ENCODE peak calls at places on chromosome 3, in seven cellular contexts. R, N, Y, U, I, V and J are unnamed samples.

GRCh38 chr3:136209921-136210320 is 13.8 kb upstream of the MSL2 start:
- DNase-seq in R (no peak), N (no peak), Y (no peak), U (no peak), I (peak; percentile 32), V (no peak), J (no peak)

GRCh38 chr3:51340311-51340829 is 44.7 kb upstream of the MANF start:
- DNase-seq in R (peak; percentile 62), N (peak; percentile 87), Y (peak; percentile 54), U (no peak), I (peak; percentile 93), V (no peak), J (no peak)

GRCh38 chr3:78728406-78729145 is 1039.2 kb downstream of the ROBO1 start:
- DNase-seq in R (peak; percentile 65), N (peak; percentile 48), Y (no peak), U (no peak), I (peak; percentile 58), V (peak; percentile 29), J (no peak)

GRCh38 chr3:58005662-58006061 is 2.6 kb upstream of the FLNB start:
- DNase-seq in R (no peak), N (peak; percentile 97), Y (no peak), U (no peak), I (peak; percentile 95), V (no peak), J (no peak)

GRCh38 chr3:11499144-11499543 is 144.6 kb downstream of the VGLL4 start:
- DNase-seq in R (no peak), N (peak; percentile 87), Y (no peak), U (no peak), I (peak; percentile 90), V (no peak), J (no peak)

GRCh38 chr3:94226058-94226457 is 163.2 kb downstream of the NSUN3 start:
- DNase-seq in R (no peak), N (peak; percentile 82), Y (no peak), U (no peak), I (peak; percentile 82), V (no peak), J (no peak)

GRCh38 chr3:113495035-113495434 is 19.9 kb downstream of the SPICE1 start:
- DNase-seq in R (no peak), N (peak; percentile 27), Y (no peak), U (peak; percentile 41), I (peak; percentile 30), V (no peak), J (peak; percentile 11)

GRCh38 chr3:42936157-42936981 is 30.4 kb downstream of the ZNF662 start:
- DNase-seq in R (no peak), N (no peak), Y (no peak), U (no peak), I (peak; percentile 73), V (peak; percentile 55), J (no peak)

GRCh38 chr3:197555281-197556261 is at the start of gene BDH1:
- DNase-seq in R (no peak), N (peak; percentile 36), Y (no peak), U (peak; percentile 48), I (peak; percentile 36), V (peak; percentile 22), J (peak; percentile 25)

GRCh38 chr3:72997421-72997961 is 880 bp downstream of the PPP4R2 start:
- DNase-seq in R (no peak), N (peak; percentile 58), Y (no peak), U (peak; percentile 54), I (peak; percentile 81), V (no peak), J (peak; percentile 39)

GRCh38 chr3:112496368-112497067 is 2.8 kb downstream of the BTLA start:
- DNase-seq in R (no peak), N (no peak), Y (no peak), U (peak; percentile 20), I (no peak), V (no peak), J (no peak)

GRCh38 chr3:67383379-67383778 is 271.0 kb downstream of the SUCLG2 start:
- DNase-seq in R (no peak), N (no peak), Y (no peak), U (no peak), I (no peak), V (no peak), J (no peak)

GRCh38 chr3:139312416-139312815 is 31.4 kb upstream of the MRPS22 start:
- DNase-seq in R (no peak), N (no peak), Y (no peak), U (no peak), I (no peak), V (no peak), J (no peak)

GRCh38 chr3:57959407-57960173 is 48.6 kb upstream of the FLNB start:
- DNase-seq in R (peak; percentile 72), N (peak; percentile 74), Y (no peak), U (no peak), I (peak; percentile 67), V (peak; percentile 85), J (no peak)

GRCh38 chr3:193403307-193403706 is 24.8 kb upstream of the ATP13A5 start:
- DNase-seq in R (no peak), N (no peak), Y (no peak), U (no peak), I (no peak), V (no peak), J (no peak)

GRCh38 chr3:172256101-172256687 is 192.1 kb downstream of the GHSR start:
- DNase-seq in R (no peak), N (no peak), Y (no peak), U (no peak), I (peak; percentile 80), V (peak; percentile 71), J (no peak)

GRCh38 chr3:113773381-113773780 is 26.5 kb downstream of the ATP6V1A start:
- DNase-seq in R (no peak), N (no peak), Y (no peak), U (no peak), I (peak; percentile 84), V (no peak), J (no peak)

GRCh38 chr3:18767756-18768303 is 342.7 kb upstream of the SATB1 start:
- DNase-seq in R (no peak), N (no peak), Y (no peak), U (no peak), I (no peak), V (no peak), J (no peak)

GRCh38 chr3:108338901-108339545 is 42.7 kb downstream of the HHLA2 start:
- DNase-seq in R (no peak), N (no peak), Y (no peak), U (no peak), I (no peak), V (no peak), J (no peak)

GRCh38 chr3:30578479-30578878 is 27.9 kb upstream of the TGFBR2 start:
- DNase-seq in R (peak; percentile 69), N (peak; percentile 94), Y (no peak), U (no peak), I (peak; percentile 93), V (peak; percentile 64), J (no peak)

GRCh38 chr3:49556500-49557275 is 2.4 kb downstream of the BSN start:
- DNase-seq in R (no peak), N (no peak), Y (no peak), U (no peak), I (no peak), V (no peak), J (no peak)

GRCh38 chr3:125123906-125124305 is 68.1 kb upstream of the HEG1 start:
- DNase-seq in R (no peak), N (no peak), Y (no peak), U (no peak), I (peak; percentile 90), V (no peak), J (no peak)

GRCh38 chr3:52068730-52069129 is 12.4 kb upstream of the DUSP7 start:
- DNase-seq in R (no peak), N (no peak), Y (no peak), U (no peak), I (no peak), V (no peak), J (no peak)

GRCh38 chr3:131326307-131326706 is 55.3 kb upstream of the NUDT16 start:
- DNase-seq in R (no peak), N (peak; percentile 58), Y (no peak), U (no peak), I (peak; percentile 55), V (no peak), J (no peak)

GRCh38 chr3:131328739-131329138 is 52.8 kb upstream of the NUDT16 start:
- DNase-seq in R (no peak), N (no peak), Y (no peak), U (no peak), I (no peak), V (no peak), J (no peak)

GRCh38 chr3:131329774-131330173 is 51.8 kb upstream of the NUDT16 start:
- DNase-seq in R (no peak), N (no peak), Y (no peak), U (no peak), I (no peak), V (no peak), J (no peak)
- H3K4me1 ChIP-seq in R (no peaks in the 10 kb centered on the region), N (peaks cover 3% of the 10 kb centered on the region), Y (no peaks in the 10 kb centered on the region), U (no peaks in the 10 kb centered on the region), I (no peaks in the 10 kb centered on the region), V (no peaks in the 10 kb centered on the region), J (no peaks in the 10 kb centered on the region)

DNA sequence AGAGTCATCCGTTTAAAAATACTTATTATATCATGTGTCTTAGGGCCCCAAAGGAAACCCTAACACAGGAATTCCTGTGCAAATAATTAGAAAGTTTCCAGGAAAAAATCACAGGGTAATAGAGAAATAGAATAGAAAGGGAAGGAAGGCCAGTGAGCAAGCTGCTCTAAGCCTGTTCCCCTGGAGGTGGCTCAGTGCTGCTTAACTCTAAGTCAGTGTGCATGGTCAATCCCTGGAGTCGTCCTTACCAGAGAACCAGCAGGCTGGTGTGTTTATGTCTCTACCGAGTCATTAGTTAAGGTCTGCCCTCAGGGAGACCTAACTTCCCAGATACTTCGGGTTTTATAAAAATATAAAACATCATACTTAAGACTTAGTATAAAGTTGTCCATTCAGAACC is 21.0 kb upstream of the MCF2L2 start:
- DNase-seq in R (no peak), N (no peak), Y (no peak), U (no peak), I (peak; percentile 36), V (no peak), J (no peak)
- H3K4me3 ChIP-seq in R (peak overlapping the region; percentile 15), N (no peak overlapping the region), Y (no peak overlapping the region), U (no peak overlapping the region), I (no peak overlapping the region), V (no peak overlapping the region), J (no peak overlapping the region)

GRCh38 chr3:134132961-134133360 is 103.2 kb upstream of the SLCO2A1 start:
- DNase-seq in R (no peak), N (no peak), Y (no peak), U (no peak), I (no peak), V (no peak), J (no peak)
- H3K9me3 ChIP-seq in R (no peaks in the 10 kb centered on the region), N (no peaks in the 10 kb centered on the region), Y (peaks cover 3% of the 10 kb centered on the region), U (no peaks in the 10 kb centered on the region), I (no peaks in the 10 kb centered on the region), V (no peaks in the 10 kb centered on the region), J (no peaks in the 10 kb centered on the region)

GRCh38 chr3:46952813-46953212 is 23.7 kb downstream of the CCDC12 start:
- DNase-seq in R (no peak), N (no peak), Y (no peak), U (no peak), I (no peak), V (no peak), J (no peak)
- H3K4me1 ChIP-seq in R (no peaks in the 10 kb centered on the region), N (peaks cover 16% of the 10 kb centered on the region), Y (no peaks in the 10 kb centered on the region), U (peaks cover 92% of the 10 kb centered on the region), I (peaks cover 4% of the 10 kb centered on the region), V (peaks cover 12% of the 10 kb centered on the region), J (peaks cover 79% of the 10 kb centered on the region)